ENCODE peak calls at places on chromosome 12, in ten cellular contexts. A, L, X, M, R, D, W, T, F and Q are unnamed samples.

GRCh38 chr12:119179335-119180021 is 747 bp downstream of the HSPB8 start:
- DNase-seq in D (no peak), A (peak), F (peak), W (peak), R (no peak), X (peak), M (peak), T (no peak), L (peak), Q (no peak)

GRCh38 chr12:81329088-81329487 is 251.2 kb downstream of the ACSS3 start:
- DNase-seq in T (no peak), R (no peak), W (no peak), F (peak), L (no peak), M (no peak), X (no peak), D (no peak), A (peak), Q (peak)

GRCh38 chr12:71870409-71870808 is 30.9 kb downstream of the TBC1D15 start:
- DNase-seq in X (no peak), L (no peak), D (no peak), W (no peak), F (no peak), M (no peak), A (no peak), T (no peak), R (no peak), Q (peak)

GRCh38 chr12:12837025-12837872 is 24.1 kb downstream of the DDX47 start:
- DNase-seq in L (no peak), W (peak), A (peak), T (no peak), X (peak), D (no peak), M (peak), R (peak), F (peak), Q (peak)

GRCh38 chr12:128644664-128645296 is 179.0 kb downstream of the SLC15A4 start:
- DNase-seq in M (peak), L (no peak), D (no peak), W (no peak), X (peak), R (no peak), A (no peak), F (no peak), T (no peak), Q (peak)

GRCh38 chr12:52798003-52798670 is 2.2 kb upstream of the KRT3 start:
- DNase-seq in T (no peak), A (peak), D (no peak), L (no peak), R (no peak), W (no peak), F (no peak), M (no peak), X (no peak), Q (peak)

GRCh38 chr12:2895511-2895910 is 4.8 kb downstream of the TULP3 start:
- DNase-seq in D (no peak), A (no peak), L (no peak), T (no peak), X (no peak), W (no peak), M (no peak), F (no peak), R (no peak), Q (no peak)

GRCh38 chr12:116159175-116159574 is 118.3 kb downstream of the MED13L start:
- DNase-seq in D (no peak), W (no peak), M (no peak), A (peak), R (no peak), L (no peak), F (peak), X (no peak), T (no peak), Q (no peak)

GRCh38 chr12:126338031-126338441 is 1272.8 kb downstream of the AACS start:
- DNase-seq in T (no peak), W (no peak), D (no peak), A (no peak), R (no peak), X (no peak), F (no peak), M (no peak), L (no peak), Q (no peak)

GRCh38 chr12:47839214-47839613 is 19.5 kb upstream of the HDAC7 start:
- DNase-seq in T (no peak), D (no peak), M (no peak), X (no peak), L (peak), A (no peak), F (no peak), W (no peak), R (no peak), Q (no peak)

GRCh38 chr12:95218852-95219171 is 1.2 kb downstream of the VEZT start:
- DNase-seq in A (no peak), W (no peak), F (no peak), X (peak), L (no peak), M (no peak), T (no peak), R (no peak), D (no peak), Q (peak)

GRCh38 chr12:65501093-65501621 is 222.7 kb downstream of the MSRB3 start:
- DNase-seq in L (no peak), X (no peak), F (peak), A (no peak), M (no peak), D (no peak), T (peak), R (no peak), W (no peak), Q (no peak)

GRCh38 chr12:90262261-90262660 is 553.6 kb upstream of the ATP2B1 start:
- DNase-seq in A (peak), D (no peak), W (no peak), T (no peak), F (no peak), L (no peak), M (no peak), R (no peak), X (no peak), Q (no peak)

GRCh38 chr12:87196329-87196728 is 832.9 kb downstream of the C12orf50 start:
- DNase-seq in T (no peak), M (no peak), D (no peak), L (no peak), F (no peak), A (peak), R (no peak), X (no peak), W (no peak), Q (no peak)

GRCh38 chr12:43937947-43938346 is 102.1 kb downstream of the TMEM117 start:
- DNase-seq in A (peak), F (peak), R (no peak), W (no peak), X (peak), L (no peak), T (no peak), D (no peak), M (no peak), Q (peak)

GRCh38 chr12:67355428-67356385 is 86.5 kb downstream of the CAND1 start:
- DNase-seq in A (peak), L (no peak), R (no peak), D (no peak), M (no peak), T (no peak), W (peak), F (peak), X (no peak), Q (peak)

GRCh38 chr12:53538209-53538689 is 31.0 kb upstream of the NPFF start:
- DNase-seq in X (no peak), T (no peak), L (no peak), W (no peak), F (peak), R (no peak), M (no peak), D (no peak), A (peak), Q (no peak)

GRCh38 chr12:89525824-89526770 is at the start of gene POC1B:
- DNase-seq in R (peak), A (peak), M (peak), D (peak), T (peak), L (peak), X (peak), F (peak), W (peak), Q (peak)

DNA sequence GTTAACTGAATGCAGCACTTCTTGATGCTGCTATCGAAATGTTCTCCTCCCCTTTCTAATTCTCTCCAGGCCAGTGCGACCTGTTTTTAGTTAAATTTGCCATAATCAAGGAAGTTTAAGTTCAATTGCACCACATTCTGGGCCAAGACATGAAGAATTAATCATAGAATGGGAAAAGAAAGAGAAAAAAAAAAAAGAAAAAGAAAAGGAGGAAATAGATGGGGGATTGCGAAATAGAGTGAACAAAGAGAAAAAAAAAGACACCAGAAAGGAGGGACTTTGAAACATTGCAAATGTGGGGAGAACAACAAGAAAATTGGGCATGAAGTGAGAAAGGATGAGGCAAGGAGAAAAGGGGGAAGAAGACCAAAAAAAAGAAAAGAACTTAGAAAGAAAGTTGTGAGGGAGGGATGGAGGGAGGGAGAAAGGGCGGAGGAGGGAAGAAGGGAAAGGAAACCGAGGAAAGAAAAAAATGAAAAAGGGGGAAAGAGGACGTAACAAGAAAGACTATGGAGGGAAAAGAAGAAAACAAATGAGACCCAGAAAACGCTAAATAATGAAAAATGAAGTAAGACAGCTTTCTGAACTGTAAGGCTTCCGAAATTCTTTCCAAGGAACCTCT is 32.8 kb upstream of the TBX5 start:
- DNase-seq in A (no peak), L (no peak), D (no peak), W (no peak), F (no peak), X (no peak), T (no peak), M (no peak), R (no peak), Q (no peak)
- TF ChIP-seq POLR2A in A (no peak), L (no peak), D (no peak), W (no peak), F (no peak), X (no peak), T (no peak), M (no peak), R (no peak), Q (no peak)

GRCh38 chr12:55718650-55719275 is 1.4 kb upstream of the RDH5 start:
- DNase-seq in F (no peak), W (no peak), X (no peak), A (no peak), R (no peak), D (no peak), T (no peak), M (no peak), L (no peak), Q (no peak)

GRCh38 chr12:55720894-55721444 is 776 bp downstream of the RDH5 start:
- DNase-seq in D (no peak), T (peak), X (peak), R (peak), W (peak), M (peak), L (peak), A (peak), F (peak), Q (peak)

GRCh38 chr12:55719371-55719770 is 822 bp upstream of the RDH5 start:
- DNase-seq in W (no peak), M (no peak), R (no peak), T (no peak), A (no peak), F (no peak), L (no peak), D (no peak), X (no peak), Q (no peak)

GRCh38 chr12:55721601-55722213 is 1.5 kb downstream of the RDH5 start:
- DNase-seq in R (no peak), A (no peak), X (no peak), M (no peak), D (no peak), W (no peak), T (no peak), L (no peak), F (no peak), Q (no peak)

GRCh38 chr12:55720071-55720564 is at the start of gene RDH5:
- DNase-seq in T (no peak), R (no peak), X (no peak), L (no peak), F (no peak), D (no peak), W (no peak), M (peak), A (peak), Q (no peak)
- TF ChIP-seq POLR2A in T (peak), R (no peak), X (no peak), L (no peak), F (no peak), D (no peak), W (no peak), M (no peak), A (no peak), Q (no peak)

GRCh38 chr12:48999371-49000131 is at the start of gene DDN:
- DNase-seq in F (no peak), T (no peak), X (no peak), L (no peak), A (peak), D (no peak), R (peak), W (peak), M (peak), Q (peak)
- TF ChIP-seq POLR2A in F (no peak), T (no peak), X (no peak), L (no peak), A (no peak), D (no peak), R (no peak), W (peak), M (no peak), Q (peak)

DNA sequence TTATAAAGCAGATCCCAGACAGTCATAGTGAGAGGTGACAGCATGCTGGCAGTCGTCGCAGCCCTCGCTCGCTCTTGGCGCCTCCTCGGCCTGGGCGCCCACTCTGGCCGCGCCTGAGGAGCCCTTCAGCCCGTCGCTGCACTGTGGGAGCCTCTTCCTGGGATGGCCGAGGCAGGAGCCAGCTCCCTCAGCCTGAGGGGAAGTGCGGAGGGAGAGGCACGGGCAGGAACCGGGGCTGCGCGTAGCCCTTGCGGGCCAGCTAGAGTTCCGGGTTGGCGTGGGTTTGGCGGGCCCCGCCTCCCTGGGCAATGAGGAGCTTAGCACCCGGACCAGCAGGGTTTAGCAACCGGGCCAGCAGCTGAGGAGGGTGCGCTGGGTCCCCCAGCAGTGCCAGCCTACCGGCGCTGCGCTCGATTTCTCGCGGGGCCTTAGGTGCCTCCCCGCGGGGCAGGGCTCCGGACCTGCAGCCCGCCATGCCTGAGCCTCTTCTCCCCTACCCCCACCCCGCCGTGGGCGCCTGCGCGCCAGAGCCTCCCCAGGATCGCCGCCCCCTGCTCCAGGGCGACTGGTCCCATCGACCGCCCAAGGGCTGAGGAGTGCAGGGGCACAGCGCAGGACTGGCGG is 451.2 kb upstream of the DCN start:
- DNase-seq in F (no peak), T (no peak), L (no peak), W (no peak), A (no peak), M (no peak), X (no peak), D (no peak), R (no peak), Q (no peak)
- TF ChIP-seq POLR2A in F (no peak), T (no peak), L (no peak), W (no peak), A (no peak), M (no peak), X (no peak), D (no peak), R (no peak), Q (no peak)

GRCh38 chr12:120460157-120460556 is 9.4 kb downstream of the SRSF9 start:
- DNase-seq in X (no peak), M (no peak), R (no peak), D (no peak), L (no peak), F (no peak), W (no peak), T (no peak), A (no peak), Q (no peak)

GRCh38 chr12:120462099-120462640 is 7.4 kb downstream of the SRSF9 start:
- DNase-seq in M (no peak), D (no peak), T (no peak), L (no peak), X (no peak), R (no peak), F (no peak), W (no peak), A (no peak), Q (no peak)

GRCh38 chr12:120466560-120467315 is 2.8 kb downstream of the SRSF9 start:
- DNase-seq in A (peak), W (peak), M (peak), F (peak), T (no peak), R (no peak), D (no peak), X (no peak), L (no peak), Q (peak)

GRCh38 chr12:120467439-120467838 is 2.1 kb downstream of the SRSF9 start:
- DNase-seq in L (no peak), X (no peak), A (no peak), W (no peak), M (no peak), F (no peak), D (no peak), R (no peak), T (no peak), Q (no peak)

DNA sequence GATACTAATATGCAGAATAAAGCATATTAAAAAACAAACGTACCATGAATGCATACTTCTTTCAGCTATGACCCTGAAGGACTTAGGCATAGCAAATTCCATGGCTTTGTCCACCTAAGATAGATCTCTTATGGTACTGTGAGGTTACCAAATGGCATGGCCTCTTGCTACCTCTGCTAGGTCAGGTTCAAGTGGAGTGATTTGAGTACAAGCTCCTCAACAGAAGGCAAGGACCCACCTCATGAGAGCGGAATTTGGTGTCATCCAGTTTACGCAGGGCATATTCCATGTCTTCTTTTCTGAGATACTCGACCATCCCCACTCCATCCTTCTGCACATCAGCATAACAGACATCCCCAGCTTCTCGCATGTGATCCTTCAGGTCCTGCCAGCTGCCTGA is 5.8 kb downstream of the SRSF9 start:
- DNase-seq in F (no peak), T (no peak), A (no peak), L (peak), R (no peak), M (no peak), D (no peak), W (no peak), X (no peak), Q (no peak)
- TF ChIP-seq POLR2A in F (no peak), T (no peak), A (no peak), L (no peak), R (no peak), M (no peak), D (no peak), W (no peak), X (no peak), Q (no peak)

GRCh38 chr12:132835076-132835870 is 6.6 kb upstream of the GOLGA3 start:
- DNase-seq in X (no peak), R (no peak), A (no peak), D (no peak), M (no peak), T (no peak), W (no peak), L (no peak), F (no peak), Q (peak)

GRCh38 chr12:132836803-132837331 is 8.2 kb upstream of the GOLGA3 start:
- DNase-seq in T (no peak), M (no peak), W (no peak), F (no peak), X (no peak), A (no peak), R (no peak), D (no peak), L (no peak), Q (no peak)

GRCh38 chr12:132838464-132839080 is 9.9 kb upstream of the GOLGA3 start:
- DNase-seq in R (no peak), A (no peak), M (no peak), W (no peak), F (no peak), D (no peak), L (no peak), X (no peak), T (no peak), Q (no peak)

GRCh38 chr12:132839558-132840235 is 11.0 kb upstream of the GOLGA3 start:
- DNase-seq in T (no peak), W (no peak), L (no peak), A (no peak), R (no peak), M (no peak), X (no peak), D (no peak), F (no peak), Q (peak)

GRCh38 chr12:132837693-132838463 is 9.2 kb upstream of the GOLGA3 start:
- DNase-seq in X (no peak), A (no peak), M (no peak), W (no peak), T (no peak), L (no peak), R (no peak), F (no peak), D (no peak), Q (no peak)
- TF ChIP-seq POLR2A in X (no peak), A (no peak), M (no peak), W (no peak), T (no peak), L (no peak), R (no peak), F (no peak), D (no peak), Q (no peak)

DNA sequence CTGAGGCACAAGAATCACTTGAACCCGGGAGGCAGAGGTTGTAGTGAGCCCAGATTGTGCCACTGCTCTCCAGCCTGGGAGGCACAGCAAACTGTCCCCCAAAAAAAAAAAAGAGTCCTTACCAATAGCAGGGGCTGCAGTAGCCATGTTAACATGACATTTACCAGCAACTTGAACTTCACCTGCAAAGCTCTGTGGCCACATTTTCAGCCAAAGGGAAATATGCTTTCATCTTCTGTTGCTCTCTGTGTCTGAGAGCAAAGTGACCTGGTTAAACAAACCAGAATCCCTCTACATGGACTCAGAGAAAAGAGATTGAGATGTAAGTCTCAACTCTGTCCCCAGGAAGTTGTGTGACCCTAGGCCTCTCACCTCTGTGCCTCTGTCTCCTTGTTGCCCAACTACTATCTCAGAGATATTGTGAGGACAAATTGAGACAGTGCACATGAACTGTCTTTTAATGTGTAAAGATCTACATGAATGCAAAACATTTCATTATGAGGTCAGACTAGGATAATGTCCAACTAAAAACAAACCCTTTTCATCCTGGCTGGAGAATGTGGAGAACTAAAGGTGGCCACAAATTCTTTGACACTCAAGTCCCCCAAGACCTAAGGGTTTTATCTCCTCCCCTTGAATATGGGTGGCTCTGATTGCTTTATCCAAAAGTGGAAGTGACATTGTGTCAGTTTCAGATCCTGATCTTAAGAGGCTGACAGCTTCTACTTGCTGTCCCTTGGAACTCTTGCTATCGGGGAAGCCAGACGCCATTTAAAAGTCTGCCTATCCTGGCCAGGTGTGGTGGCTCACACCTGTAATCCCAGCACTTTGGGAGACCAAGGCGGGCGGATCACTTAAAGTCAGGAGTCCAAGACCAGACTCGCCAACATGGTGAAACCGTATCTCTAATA is 24.7 kb upstream of the P2RX4 start:
- DNase-seq in X (no peak), W (no peak), L (no peak), T (no peak), M (no peak), A (no peak), D (no peak), R (no peak), F (no peak), Q (no peak)
- TF ChIP-seq POLR2A in X (no peak), W (no peak), L (no peak), T (no peak), M (no peak), A (no peak), D (no peak), R (no peak), F (no peak), Q (no peak)